ENCODE peak calls at places on chromosomes 3 and 15, in six cellular contexts. F is lung, N is body of pancreas, M is keratinocyte, J is stomach, S is right cardiac atrium. G is an unnamed sample.

GRCh38 chr3:180802837-180803236 is 109.6 kb upstream of the FXR1 start:
- DNase-seq in N (no peak), S (no peak), M (no peak), F (no peak), J (no peak), G (no peak)

GRCh38 chr15:90053685-90054466 is 48.4 kb downstream of the IDH2 start:
- DNase-seq in F (no peak), J (no peak), N (no peak), S (no peak), M (no peak), G (no peak)

GRCh38 chr15:20353966-20354883 is 187.4 kb downstream of the GOLGA6L6 start:
- DNase-seq in M (no peak), N (no peak), S (peak), J (peak), F (no peak), G (no peak)

GRCh38 chr15:43939070-43939469 is 112.3 kb downstream of the WDR76 start:
- DNase-seq in F (no peak), N (no peak), J (no peak), S (no peak), M (no peak), G (peak)

GRCh38 chr3:180594631-180595348 is 7.2 kb upstream of the TTC14 start:
- DNase-seq in F (no peak), N (no peak), M (no peak), S (no peak), J (no peak), G (no peak)

GRCh38 chr3:63400259-63400860 is 122.3 kb downstream of the SYNPR start:
- DNase-seq in J (no peak), M (no peak), S (no peak), F (no peak), N (no peak), G (no peak)

GRCh38 chr3:52244061-52244628 is 1.4 kb upstream of the PPM1M start:
- DNase-seq in F (peak), S (peak), M (peak), J (peak), N (peak), G (peak)

GRCh38 chr3:191296041-191296541 is 33.1 kb upstream of the CCDC50 start:
- DNase-seq in N (no peak), S (no peak), F (no peak), M (no peak), J (no peak), G (no peak)

GRCh38 chr15:39666671-39667070 is 85.8 kb downstream of the THBS1 start:
- DNase-seq in F (no peak), J (no peak), M (no peak), N (no peak), S (no peak), G (no peak)

GRCh38 chr3:11212301-11212613 is 58.0 kb downstream of the HRH1 start:
- DNase-seq in M (no peak), S (no peak), N (no peak), J (peak), F (no peak), G (no peak)

GRCh38 chr3:51343918-51344687 is 41.0 kb upstream of the MANF start:
- DNase-seq in N (no peak), S (no peak), J (peak), M (no peak), F (no peak), G (no peak)

GRCh38 chr15:29097971-29098370 is 171.7 kb downstream of the NSMCE3 start:
- DNase-seq in J (no peak), F (no peak), S (no peak), M (no peak), N (no peak), G (no peak)

GRCh38 chr3:156681003-156681402 is 6.6 kb downstream of the TIPARP start:
- DNase-seq in M (peak), J (peak), F (peak), N (peak), S (peak), G (peak)

GRCh38 chr3:187744169-187745151 is 808 bp downstream of the BCL6 start:
- DNase-seq in J (peak), M (no peak), F (no peak), N (peak), S (peak), G (peak)

GRCh38 chr3:197456271-197457091 is 99.3 kb downstream of the BDH1 start:
- DNase-seq in M (no peak), J (peak), F (peak), S (peak), N (peak), G (peak)

GRCh38 chr3:19881852-19882251 is 52.2 kb downstream of the EFHB start:
- DNase-seq in M (no peak), F (no peak), N (no peak), J (no peak), S (no peak), G (no peak)

GRCh38 chr3:19886404-19886803 is 47.6 kb downstream of the EFHB start:
- DNase-seq in F (no peak), J (no peak), N (no peak), S (no peak), M (no peak), G (no peak)

GRCh38 chr3:19885468-19885867 is 48.5 kb downstream of the EFHB start:
- DNase-seq in F (no peak), N (no peak), J (no peak), S (no peak), M (no peak), G (no peak)

GRCh38 chr3:19881036-19881435 is 53.0 kb downstream of the EFHB start:
- DNase-seq in N (no peak), S (no peak), F (no peak), J (no peak), M (no peak), G (no peak)
- H3K4me3 ChIP-seq in N (no peak), S (no peak), F (no peak), J (no peak), M (no peak), G (no peak)

GRCh38 chr15:42065478-42065877 is 28.9 kb downstream of the PLA2G4D start:
- DNase-seq in J (no peak), S (no peak), F (no peak), M (no peak), N (no peak), G (no peak)
- H3K4me3 ChIP-seq in J (no peak), S (no peak), F (no peak), M (no peak), N (no peak), G (no peak)

DNA sequence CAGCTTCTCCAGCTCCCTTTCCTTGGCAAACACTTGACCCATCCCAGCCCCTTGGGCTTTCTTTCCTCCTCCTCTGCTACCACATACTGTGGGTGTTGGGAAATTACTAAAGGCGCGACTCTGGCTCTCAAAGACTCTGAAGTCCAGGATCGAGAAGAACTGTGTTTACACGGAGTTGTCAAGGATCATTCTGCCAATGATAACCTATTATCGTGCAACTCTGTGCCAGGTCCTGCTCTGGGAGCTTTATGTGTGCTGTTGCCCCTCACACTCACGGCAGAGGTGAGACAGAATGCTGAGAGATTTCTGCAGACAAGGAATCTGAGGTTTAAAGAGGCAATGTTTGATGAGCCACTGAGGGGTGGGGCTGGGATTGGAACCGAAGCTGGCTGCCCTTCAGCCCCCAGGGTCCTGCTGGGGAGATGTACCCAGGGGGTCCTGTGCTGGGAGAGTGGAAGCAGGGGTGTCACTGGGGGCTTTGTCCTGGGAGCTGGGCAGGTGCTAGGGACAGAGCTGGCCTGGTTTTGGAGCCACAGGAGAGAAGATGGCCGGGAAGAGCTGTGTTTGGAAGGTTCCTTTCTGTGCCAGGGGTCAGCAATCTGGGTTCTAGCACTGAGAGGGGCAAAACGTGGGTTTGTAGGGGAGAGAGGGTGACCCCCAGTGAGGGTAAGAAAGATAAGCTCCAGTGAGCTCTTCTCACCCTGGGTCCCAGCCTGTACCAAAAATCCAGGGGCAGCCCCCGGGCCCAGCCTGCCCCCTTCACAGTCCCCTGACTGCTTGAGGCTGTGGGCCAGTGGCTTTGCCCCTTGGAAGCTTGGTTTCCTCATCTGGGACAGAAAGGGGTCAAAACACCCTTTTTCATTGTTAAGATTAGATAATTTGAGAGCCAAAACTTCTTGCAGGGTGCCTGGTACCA is 69.4 kb downstream of the SMAD3 start:
- DNase-seq in F (peak), J (no peak), S (no peak), N (no peak), M (no peak), G (no peak)
- H3K4me3 ChIP-seq in F (no peak), J (no peak), S (no peak), N (no peak), M (no peak), G (no peak)

GRCh38 chr3:127732879-127733350 is 60.2 kb downstream of the ABTB1 start:
- DNase-seq in N (no peak), F (no peak), J (no peak), S (peak), M (no peak), G (no peak)

GRCh38 chr3:127735767-127736693 is 63.3 kb downstream of the ABTB1 start:
- DNase-seq in F (no peak), S (peak), M (peak), J (no peak), N (peak), G (no peak)

GRCh38 chr3:127734754-127735473 is 62.2 kb downstream of the ABTB1 start:
- DNase-seq in J (no peak), M (peak), S (peak), N (peak), F (no peak), G (no peak)

GRCh38 chr3:127733781-127734180 is 61.0 kb downstream of the ABTB1 start:
- DNase-seq in J (no peak), F (no peak), S (peak), M (no peak), N (no peak), G (no peak)

DNA sequence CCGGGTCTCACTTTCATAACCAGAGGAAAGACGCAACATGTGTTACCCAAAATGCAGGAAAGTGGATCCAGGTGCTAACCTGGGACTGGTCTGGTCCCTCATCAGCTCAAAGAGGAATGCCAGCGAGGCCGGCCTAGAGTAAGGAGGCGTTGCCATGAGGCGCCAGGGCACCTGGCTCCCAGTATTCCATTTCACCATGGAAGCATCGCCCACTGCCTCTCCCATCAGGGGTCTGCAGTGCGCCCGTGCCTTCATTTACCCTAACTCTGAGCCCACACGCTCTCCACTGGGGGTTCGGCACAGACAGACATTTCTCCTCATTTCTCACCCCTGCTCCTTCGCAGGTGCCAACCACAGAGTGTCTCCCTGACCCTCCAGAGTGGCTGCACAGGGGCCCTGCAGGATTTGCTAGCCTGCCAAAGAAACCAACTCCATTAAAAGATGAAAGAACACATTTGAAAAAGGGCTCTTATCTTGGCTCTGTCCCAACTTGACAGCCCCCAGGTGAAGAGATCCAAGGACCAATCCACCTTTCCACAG is 61.5 kb downstream of the ABTB1 start:
- DNase-seq in M (no peak), F (no peak), N (no peak), S (peak), J (no peak), G (no peak)
- H3K4me3 ChIP-seq in M (no peak), F (no peak), N (no peak), S (no peak), J (no peak), G (no peak)

G was measured in BE2C.